ENCODE peak calls at places on chromosomes 11 and 22, in five cellular contexts. X is testis, V is GM12891, N is body of pancreas, A is GM12878. R is an unnamed sample.
A peak's percentile ranks its signal among the peaks of the same experiment; 100 is the strongest.

GRCh38 chr11:79160786-79161403 is 279.9 kb downstream of the TENM4 start:
- DNase-seq in X (peak; percentile 33), V (no peak), N (peak; percentile 9), A (no peak), R (no peak)

GRCh38 chr11:80023416-80023815 is 582.6 kb upstream of the TENM4 start:
- DNase-seq in X (no peak), V (no peak), N (no peak), A (no peak), R (no peak)

GRCh38 chr11:28346209-28346608 is 238.0 kb downstream of the METTL15 start:
- DNase-seq in X (no peak), V (no peak), N (no peak), A (no peak), R (no peak)

GRCh38 chr11:62542111-62542745 is 4.4 kb downstream of the AHNAK start:
- DNase-seq in X (no peak), V (no peak), N (no peak), A (no peak), R (no peak)

GRCh38 chr11:105051559-105051958 is 6.4 kb upstream of the CARD16 start:
- DNase-seq in X (no peak), V (no peak), N (no peak), A (no peak), R (no peak)

GRCh38 chr22:41048791-41049717 is 43.3 kb upstream of the EP300 start:
- DNase-seq in X (peak; percentile 80), V (no peak), N (peak; percentile 62), A (no peak), R (no peak)

GRCh38 chr22:36166518-36167220 is 6.1 kb upstream of the APOL3 start:
- DNase-seq in X (no peak), V (no peak), N (no peak), A (no peak), R (no peak)

GRCh38 chr11:271316-271715 is 6.9 kb upstream of the NLRP6 start:
- DNase-seq in X (no peak), V (no peak), N (no peak), A (no peak), R (no peak)

GRCh38 chr11:128624269-128625170 is 37.2 kb upstream of the ETS1 start:
- DNase-seq in X (no peak), V (no peak), N (peak; percentile 34), A (no peak), R (no peak)

GRCh38 chr11:60563553-60564235 is 48.5 kb downstream of the MS4A13 start:
- DNase-seq in X (no peak), V (no peak), N (no peak), A (no peak), R (no peak)

GRCh38 chr11:47188262-47188661 is 2.0 kb upstream of the PACSIN3 start:
- DNase-seq in X (no peak), V (no peak), N (no peak), A (no peak), R (no peak)

GRCh38 chr22:27124336-27125023 is 467.1 kb downstream of the MIAT start:
- DNase-seq in X (peak; percentile 24), V (no peak), N (peak; percentile 48), A (no peak), R (no peak)

GRCh38 chr11:75428301-75428724 is 4.7 kb downstream of the KLHL35 start:
- DNase-seq in X (peak; percentile 94), V (peak; percentile 88), N (peak; percentile 95), A (no peak), R (peak; percentile 11)
- TF ChIP-seq POLR2A in X (no peak), V (no peak), N (peak; percentile 49), A (no peak), R (no peak)

DNA sequence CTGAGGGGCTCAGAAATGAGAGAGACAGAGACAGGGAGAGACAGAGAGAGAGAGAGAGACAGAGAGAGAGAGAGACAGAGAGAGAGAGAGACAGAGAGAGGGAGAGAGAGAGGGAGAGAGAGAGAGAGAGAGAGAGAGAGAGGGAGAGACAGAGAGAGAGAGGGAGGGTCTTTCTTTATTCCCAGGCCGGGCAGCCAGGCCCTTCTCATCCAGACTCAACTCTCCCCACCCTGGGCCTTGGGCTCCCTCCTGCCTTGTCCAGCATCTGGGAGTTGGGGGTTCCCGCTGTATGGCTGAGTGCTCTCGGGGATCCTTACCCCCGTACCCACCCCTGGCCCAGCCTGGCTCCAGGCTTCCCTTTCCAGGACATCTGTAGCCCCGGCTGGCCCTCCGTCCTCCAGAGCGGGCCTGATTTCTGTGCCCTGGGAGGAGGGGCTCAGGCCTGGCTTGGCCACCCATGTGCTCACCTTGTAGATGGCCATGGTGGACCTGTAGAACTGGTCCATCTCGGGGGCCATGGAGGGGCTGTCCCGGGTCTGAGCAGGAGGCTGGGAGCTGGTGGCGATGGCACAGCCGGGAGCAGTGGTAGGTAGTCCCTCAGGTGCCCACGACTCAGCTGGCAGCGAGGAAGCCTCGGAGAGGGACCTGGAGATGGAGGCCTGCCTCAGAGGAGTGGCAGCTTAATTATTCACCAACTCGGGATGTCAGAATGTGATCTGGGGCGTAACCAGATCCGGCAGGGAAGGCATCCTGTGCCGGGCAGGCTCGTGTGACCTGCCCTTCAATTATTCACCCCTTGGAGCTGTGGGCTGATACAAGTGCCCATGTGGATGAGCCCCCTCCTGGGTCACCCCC is at the start of gene BAIAP2L2:
- DNase-seq in X (no peak), V (no peak), N (no peak), A (no peak), R (no peak)
- TF ChIP-seq POLR2A in X (no peak), V (no peak), N (no peak), A (no peak), R (no peak)

GRCh38 chr22:39519681-39520053 is 695 bp upstream of the ATF4 start:
- DNase-seq in X (peak; percentile 73), V (no peak), N (peak; percentile 64), A (no peak), R (no peak)
- TF ChIP-seq POLR2A in X (no peak), V (peak; percentile 74), N (peak; percentile 50), A (peak; percentile 74), R (peak; percentile 56)

GRCh38 chr11:111936045-111936400 is 1.1 kb upstream of the DIXDC1 start:
- DNase-seq in X (no peak), V (no peak), N (no peak), A (no peak), R (no peak)
- TF ChIP-seq POLR2A in X (no peak), V (no peak), N (no peak), A (no peak), R (no peak)

GRCh38 chr11:94973099-94973968 is at the start of the genes CWC15 and KDM4D:
- DNase-seq in X (peak; percentile 97), V (peak; percentile 81), N (peak; percentile 94), A (peak; percentile 62), R (peak; percentile 71)
- TF ChIP-seq POLR2A in X (no peak), V (peak; percentile 91), N (peak; percentile 29), A (peak; percentile 96), R (no peak)

R was measured in esophagus squamous epithelium.